ENCODE peak calls at places on chromosomes 2 and 18, in six cellular contexts. One of them, this sample, is unnamed.

GRCh38 chr2:72081450-72081849 is 66.2 kb downstream of the CYP26B1 start:
- DNase-seq in small intestine: no peak
- DNase-seq in ovary: no peak
- DNase-seq in right cardiac atrium: no peak
- DNase-seq in Peyer's patch: no peak
- DNase-seq in IMR-90: no peak
- DNase-seq in this sample: no peak

GRCh38 chr2:15107137-15107536 is 454.0 kb downstream of the NBAS start:
- DNase-seq in ovary: no peak
- DNase-seq in small intestine: no peak
- DNase-seq in IMR-90: peak; percentile 7
- DNase-seq in Peyer's patch: no peak
- DNase-seq in right cardiac atrium: peak; percentile 64
- DNase-seq in this sample: no peak

GRCh38 chr18:77091366-77091765 is 41.2 kb downstream of the MBP start:
- DNase-seq in right cardiac atrium: no peak
- DNase-seq in Peyer's patch: no peak
- DNase-seq in ovary: no peak
- DNase-seq in IMR-90: no peak
- DNase-seq in small intestine: no peak
- DNase-seq in this sample: no peak

GRCh38 chr2:2103320-2103719 is 227.8 kb downstream of the MYT1L start:
- DNase-seq in Peyer's patch: no peak
- DNase-seq in IMR-90: no peak
- DNase-seq in ovary: no peak
- DNase-seq in right cardiac atrium: no peak
- DNase-seq in small intestine: no peak
- DNase-seq in this sample: no peak

GRCh38 chr18:54359233-54359632 is 1.5 kb downstream of the C18orf54 start:
- DNase-seq in Peyer's patch: no peak
- DNase-seq in IMR-90: peak; percentile 11
- DNase-seq in right cardiac atrium: no peak
- DNase-seq in ovary: no peak
- DNase-seq in small intestine: no peak
- DNase-seq in this sample: no peak

GRCh38 chr18:2978208-2978607 is 34.7 kb downstream of the LPIN2 start:
- DNase-seq in Peyer's patch: no peak
- DNase-seq in right cardiac atrium: no peak
- DNase-seq in IMR-90: no peak
- DNase-seq in small intestine: no peak
- DNase-seq in ovary: no peak
- DNase-seq in this sample: no peak

GRCh38 chr2:184683923-184684322 is 85.6 kb downstream of the ZNF804A start:
- DNase-seq in right cardiac atrium: no peak
- DNase-seq in ovary: no peak
- DNase-seq in Peyer's patch: no peak
- DNase-seq in IMR-90: no peak
- DNase-seq in small intestine: no peak
- DNase-seq in this sample: no peak

GRCh38 chr2:232573042-232573441 is 22.6 kb downstream of the EIF4E2 start:
- DNase-seq in right cardiac atrium: no peak
- DNase-seq in small intestine: no peak
- DNase-seq in IMR-90: no peak
- DNase-seq in ovary: no peak
- DNase-seq in Peyer's patch: no peak
- DNase-seq in this sample: no peak

GRCh38 chr2:119645173-119645846 is 33.7 kb upstream of the TMEM177 start:
- DNase-seq in right cardiac atrium: peak; percentile 55
- DNase-seq in small intestine: no peak
- DNase-seq in ovary: no peak
- DNase-seq in IMR-90: peak; percentile 41
- DNase-seq in Peyer's patch: no peak
- DNase-seq in this sample: no peak

GRCh38 chr2:142716463-142717242 is 160.8 kb upstream of the KYNU start:
- DNase-seq in small intestine: no peak
- DNase-seq in ovary: no peak
- DNase-seq in IMR-90: peak; percentile 67
- DNase-seq in right cardiac atrium: no peak
- DNase-seq in Peyer's patch: no peak
- DNase-seq in this sample: no peak

GRCh38 chr2:197286805-197287595 is 23.6 kb downstream of the ANKRD44 start:
- DNase-seq in right cardiac atrium: no peak
- DNase-seq in IMR-90: peak; percentile 97
- DNase-seq in small intestine: peak; percentile 58
- DNase-seq in ovary: peak; percentile 47
- DNase-seq in Peyer's patch: no peak
- DNase-seq in this sample: peak; percentile 63

GRCh38 chr2:162732946-162733698 is 105.4 kb downstream of the KCNH7 start:
- DNase-seq in small intestine: peak; percentile 50
- DNase-seq in Peyer's patch: no peak
- DNase-seq in right cardiac atrium: no peak
- DNase-seq in IMR-90: no peak
- DNase-seq in ovary: no peak
- DNase-seq in this sample: no peak

GRCh38 chr2:185793532-185794073 is 55.0 kb downstream of the FSIP2 start:
- DNase-seq in ovary: no peak
- DNase-seq in Peyer's patch: no peak
- DNase-seq in right cardiac atrium: no peak
- DNase-seq in small intestine: no peak
- DNase-seq in IMR-90: no peak
- DNase-seq in this sample: no peak

GRCh38 chr2:209960676-209961630 is 41.5 kb upstream of the RPE start:
- DNase-seq in IMR-90: peak; percentile 37
- DNase-seq in right cardiac atrium: peak; percentile 67
- DNase-seq in ovary: no peak
- DNase-seq in small intestine: peak; percentile 50
- DNase-seq in Peyer's patch: no peak
- DNase-seq in this sample: peak; percentile 73

DNA sequence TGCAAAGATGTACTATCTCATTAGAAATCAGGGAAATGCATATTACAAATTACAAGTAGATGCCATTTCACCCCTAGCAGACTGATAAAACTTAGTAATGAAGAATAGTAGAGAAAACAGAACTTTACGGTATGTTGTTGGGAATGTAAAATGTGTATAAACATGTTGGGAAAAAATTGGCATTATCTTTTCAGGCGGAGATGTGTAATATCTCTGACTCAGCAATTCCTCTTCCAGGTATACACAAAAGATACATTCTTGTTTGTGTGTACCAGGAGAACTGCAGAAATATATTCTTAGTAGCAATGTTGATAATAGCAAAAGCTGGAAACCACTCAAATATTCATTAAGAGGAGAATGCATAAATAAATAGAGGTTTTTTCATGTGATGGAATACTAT is 204.5 kb downstream of the LPIN1 start:
- DNase-seq in IMR-90: no peak
- DNase-seq in small intestine: no peak
- DNase-seq in Peyer's patch: no peak
- DNase-seq in ovary: no peak
- DNase-seq in right cardiac atrium: no peak
- DNase-seq in this sample: no peak
- H3K4me1 ChIP-seq in IMR-90: no peaks in the 10 kb centered on the region
- H3K4me1 ChIP-seq in small intestine: no peaks in the 10 kb centered on the region
- H3K4me1 ChIP-seq in Peyer's patch: no peaks in the 10 kb centered on the region
- H3K4me1 ChIP-seq in ovary: no peaks in the 10 kb centered on the region
- H3K4me1 ChIP-seq in right cardiac atrium: no peaks in the 10 kb centered on the region
- H3K4me1 ChIP-seq in this sample: no peaks in the 10 kb centered on the region

DNA sequence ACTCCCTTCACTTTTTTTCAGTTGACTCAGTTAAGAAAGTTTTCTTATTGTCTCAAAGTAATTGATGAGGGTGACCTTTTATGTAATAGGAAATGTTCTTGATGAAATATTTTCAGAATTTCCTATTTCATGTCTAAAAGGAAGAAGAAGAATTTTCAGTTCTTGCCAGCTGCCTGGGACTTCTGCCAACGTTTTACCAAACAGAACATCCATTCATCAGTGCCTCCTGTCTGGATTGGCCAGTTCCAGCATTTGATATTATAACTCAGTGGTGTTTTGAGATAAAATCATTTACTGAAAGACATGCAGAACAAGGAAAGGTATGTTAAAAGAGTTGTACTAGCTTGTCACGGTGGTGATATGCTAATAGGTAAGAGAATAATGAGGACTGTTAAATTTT is 104.7 kb upstream of the MYO3B start:
- DNase-seq in small intestine: peak; percentile 2
- DNase-seq in Peyer's patch: no peak
- DNase-seq in right cardiac atrium: peak; percentile 70
- DNase-seq in ovary: peak; percentile 36
- DNase-seq in IMR-90: peak; percentile 71
- DNase-seq in this sample: peak; percentile 83
- H3K27me3 ChIP-seq in small intestine: no peaks in the 10 kb centered on the region
- H3K27me3 ChIP-seq in Peyer's patch: no peaks in the 10 kb centered on the region
- H3K27me3 ChIP-seq in right cardiac atrium: no peaks in the 10 kb centered on the region
- H3K27me3 ChIP-seq in ovary: no peaks in the 10 kb centered on the region
- H3K27me3 ChIP-seq in IMR-90: no peaks in the 10 kb centered on the region
- H3K27me3 ChIP-seq in this sample: no peaks in the 10 kb centered on the region

DNA sequence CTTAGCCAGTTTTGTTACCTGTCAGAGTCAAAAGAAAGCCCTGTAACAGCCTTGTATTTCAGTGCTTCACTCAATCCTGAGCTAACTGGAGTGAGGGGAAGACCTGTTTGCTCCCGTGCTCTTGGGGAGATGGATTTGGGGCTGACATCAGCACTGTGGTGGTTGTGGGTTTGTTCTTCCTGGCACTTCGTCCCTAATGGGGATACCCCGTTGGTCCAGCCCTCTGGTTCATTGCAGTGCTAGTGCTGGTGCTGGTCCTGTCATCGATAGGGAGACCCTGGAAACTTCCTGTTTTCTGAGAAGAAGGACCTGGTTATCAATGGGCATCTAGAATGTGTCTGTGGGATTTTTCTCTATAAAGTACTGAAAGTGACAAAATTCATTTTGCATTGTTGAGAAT is 205.4 kb downstream of the ZNF407 start:
- DNase-seq in ovary: no peak
- DNase-seq in right cardiac atrium: no peak
- DNase-seq in IMR-90: no peak
- DNase-seq in small intestine: no peak
- DNase-seq in Peyer's patch: no peak
- DNase-seq in this sample: no peak
- H3K4me1 ChIP-seq in ovary: no peaks in the 10 kb centered on the region
- H3K4me1 ChIP-seq in right cardiac atrium: no peaks in the 10 kb centered on the region
- H3K4me1 ChIP-seq in IMR-90: peaks cover 9% of the 10 kb centered on the region
- H3K4me1 ChIP-seq in small intestine: no peaks in the 10 kb centered on the region
- H3K4me1 ChIP-seq in Peyer's patch: no peaks in the 10 kb centered on the region
- H3K4me1 ChIP-seq in this sample: no peaks in the 10 kb centered on the region

DNA sequence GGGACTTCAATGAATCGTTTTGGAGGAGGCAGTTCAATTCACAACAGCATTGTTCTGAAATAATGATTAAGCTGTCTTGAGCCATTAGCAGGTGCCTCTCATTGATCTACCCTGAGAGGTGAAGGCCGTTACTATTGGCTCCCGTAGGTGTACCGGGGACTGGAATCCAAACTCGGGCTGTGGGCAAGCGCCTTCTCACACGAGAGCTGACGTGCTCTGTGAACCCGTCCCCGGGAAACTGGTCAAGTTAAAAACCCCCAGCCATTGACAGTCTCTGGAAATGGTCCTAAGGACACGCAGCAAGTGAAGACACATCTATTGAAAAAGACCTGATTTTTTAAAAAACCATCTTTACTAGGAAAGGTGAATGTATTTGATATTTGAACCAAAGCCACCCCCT is 8.1 kb upstream of the NFATC1 start:
- DNase-seq in Peyer's patch: no peak
- DNase-seq in right cardiac atrium: no peak
- DNase-seq in small intestine: no peak
- DNase-seq in ovary: no peak
- DNase-seq in IMR-90: no peak
- DNase-seq in this sample: no peak
- H3K27me3 ChIP-seq in Peyer's patch: no peaks in the 10 kb centered on the region
- H3K27me3 ChIP-seq in right cardiac atrium: no peaks in the 10 kb centered on the region
- H3K27me3 ChIP-seq in small intestine: no peaks in the 10 kb centered on the region
- H3K27me3 ChIP-seq in ovary: no peaks in the 10 kb centered on the region
- H3K27me3 ChIP-seq in IMR-90: peaks cover 28% of the 10 kb centered on the region
- H3K27me3 ChIP-seq in this sample: no peaks in the 10 kb centered on the region

DNA sequence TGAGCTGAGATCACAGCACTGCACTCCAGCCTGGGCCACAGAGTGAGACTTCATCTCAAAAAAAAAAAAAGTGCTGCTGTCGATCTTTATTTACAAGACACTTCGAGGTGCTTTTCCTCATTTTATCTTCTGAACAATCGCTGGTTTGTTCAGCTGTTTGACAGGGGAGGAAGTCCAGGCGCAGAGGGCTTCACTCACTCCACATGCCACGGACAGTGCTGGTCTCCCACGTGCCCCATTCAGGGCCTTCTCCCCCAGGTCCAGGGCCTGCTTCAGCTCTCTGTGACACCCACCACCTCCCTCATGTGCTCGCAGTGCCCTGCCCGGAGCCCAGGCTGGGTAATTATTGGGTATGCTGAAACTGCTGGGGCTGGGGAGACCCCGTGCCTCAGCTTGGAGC is 61.7 kb downstream of the NPAS2 start:
- DNase-seq in small intestine: no peak
- DNase-seq in Peyer's patch: no peak
- DNase-seq in right cardiac atrium: no peak
- DNase-seq in ovary: no peak
- DNase-seq in IMR-90: no peak
- DNase-seq in this sample: peak; percentile 38
- H3K4me1 ChIP-seq in small intestine: peaks cover 4% of the 10 kb centered on the region
- H3K4me1 ChIP-seq in Peyer's patch: no peaks in the 10 kb centered on the region
- H3K4me1 ChIP-seq in right cardiac atrium: peaks cover 11% of the 10 kb centered on the region
- H3K4me1 ChIP-seq in ovary: peaks cover 1% of the 10 kb centered on the region
- H3K4me1 ChIP-seq in IMR-90: peaks cover 12% of the 10 kb centered on the region
- H3K4me1 ChIP-seq in this sample: peaks cover 25% of the 10 kb centered on the region

DNA sequence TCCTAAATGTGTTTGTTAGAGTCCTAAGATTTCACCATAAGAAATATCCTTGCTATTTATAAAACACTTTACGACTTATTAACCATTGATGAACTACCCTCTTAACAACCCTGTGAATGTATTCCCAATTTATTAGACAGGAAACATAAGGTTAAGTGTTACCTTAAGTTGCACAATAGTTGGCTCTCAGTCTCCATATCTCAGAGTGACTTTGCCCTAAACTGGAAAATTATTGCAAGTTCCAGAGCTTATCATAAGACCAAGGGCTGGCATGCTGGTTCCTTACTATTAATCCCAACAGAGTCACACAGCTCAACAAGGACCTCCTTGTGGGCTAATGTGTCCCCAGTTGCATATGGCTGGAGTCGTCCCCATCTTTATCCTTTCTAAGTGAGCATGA is 165.8 kb downstream of the INSIG2 start:
- DNase-seq in small intestine: peak; percentile 59
- DNase-seq in right cardiac atrium: no peak
- DNase-seq in IMR-90: no peak
- DNase-seq in Peyer's patch: no peak
- DNase-seq in ovary: no peak
- DNase-seq in this sample: no peak
- H3K27me3 ChIP-seq in small intestine: no peaks in the 10 kb centered on the region
- H3K27me3 ChIP-seq in right cardiac atrium: no peaks in the 10 kb centered on the region
- H3K27me3 ChIP-seq in IMR-90: no peaks in the 10 kb centered on the region
- H3K27me3 ChIP-seq in Peyer's patch: no peaks in the 10 kb centered on the region
- H3K27me3 ChIP-seq in ovary: no peaks in the 10 kb centered on the region
- H3K27me3 ChIP-seq in this sample: no peaks in the 10 kb centered on the region

GRCh38 chr2:64094663-64095382 is 49.4 kb downstream of the PELI1 start:
- DNase-seq in right cardiac atrium: no peak
- DNase-seq in IMR-90: no peak
- DNase-seq in ovary: no peak
- DNase-seq in Peyer's patch: no peak
- DNase-seq in small intestine: no peak
- DNase-seq in this sample: no peak
- H3K4me1 ChIP-seq in right cardiac atrium: no peaks in the 10 kb centered on the region
- H3K4me1 ChIP-seq in IMR-90: no peaks in the 10 kb centered on the region
- H3K4me1 ChIP-seq in ovary: no peaks in the 10 kb centered on the region
- H3K4me1 ChIP-seq in Peyer's patch: no peaks in the 10 kb centered on the region
- H3K4me1 ChIP-seq in small intestine: no peaks in the 10 kb centered on the region
- H3K4me1 ChIP-seq in this sample: no peaks in the 10 kb centered on the region

GRCh38 chr2:66436546-66436945 is 1.6 kb downstream of the MEIS1 start:
- DNase-seq in Peyer's patch: no peak
- DNase-seq in right cardiac atrium: no peak
- DNase-seq in ovary: no peak
- DNase-seq in IMR-90: no peak
- DNase-seq in small intestine: no peak
- DNase-seq in this sample: no peak
- H3K27me3 ChIP-seq in Peyer's patch: no peaks in the 10 kb centered on the region
- H3K27me3 ChIP-seq in right cardiac atrium: no peaks in the 10 kb centered on the region
- H3K27me3 ChIP-seq in ovary: no peaks in the 10 kb centered on the region
- H3K27me3 ChIP-seq in IMR-90: no peaks in the 10 kb centered on the region
- H3K27me3 ChIP-seq in small intestine: peaks cover 3% of the 10 kb centered on the region
- H3K27me3 ChIP-seq in this sample: no peaks in the 10 kb centered on the region

This sample was measured in testis.